ENCODE peak calls at places on chromosomes 2 and 18, in six cellular contexts. J, B, M, O, F and H are unnamed samples.

GRCh38 chr2:241598487-241598886 is 38.5 kb downstream of the THAP4 start:
- DNase-seq in B (no peak), M (no peak), J (no peak), O (no peak), F (no peak), H (no peak)

GRCh38 chr2:198186257-198186656 is 381.9 kb downstream of the PLCL1 start:
- DNase-seq in B (no peak), O (no peak), M (no peak), J (no peak), F (no peak), H (no peak)

GRCh38 chr2:41160439-41160838 is 708.5 kb upstream of the SLC8A1 start:
- DNase-seq in F (no peak), B (no peak), M (no peak), O (no peak), J (no peak), H (no peak)

GRCh38 chr2:12227941-12228608 is 481.6 kb downstream of the LPIN1 start:
- DNase-seq in F (no peak), M (peak; percentile 15), B (no peak), O (peak; percentile 81), J (no peak), H (no peak)

GRCh38 chr18:30970201-30970816 is 72.2 kb downstream of the DSC3 start:
- DNase-seq in M (no peak), O (peak; percentile 43), F (no peak), J (peak; percentile 6), B (no peak), H (no peak)

GRCh38 chr18:21296045-21296444 is 54.0 kb downstream of the GREB1L start:
- DNase-seq in F (no peak), M (no peak), J (no peak), B (no peak), O (no peak), H (no peak)

GRCh38 chr18:49457616-49458015 is 2.8 kb downstream of the DYM start:
- DNase-seq in J (no peak), F (no peak), M (no peak), B (no peak), O (no peak), H (no peak)

GRCh38 chr2:31234690-31235503 is 945 bp downstream of the EHD3 start:
- DNase-seq in J (no peak), O (no peak), M (no peak), B (no peak), F (no peak), H (no peak)

GRCh38 chr2:31828891-31829290 is 181.9 kb downstream of the MEMO1 start:
- DNase-seq in J (no peak), M (no peak), O (peak; percentile 14), B (no peak), F (no peak), H (no peak)

GRCh38 chr2:99836670-99837069 is 305.7 kb downstream of the AFF3 start:
- DNase-seq in M (no peak), B (no peak), O (peak; percentile 42), F (no peak), J (no peak), H (no peak)

GRCh38 chr18:808502-808901 is 3.5 kb downstream of the YES1 start:
- DNase-seq in J (no peak), M (no peak), F (no peak), O (peak; percentile 55), B (no peak), H (no peak)

GRCh38 chr2:233764761-233765160 is 4.7 kb downstream of the UGT1A1 start:
- DNase-seq in J (no peak), M (no peak), F (no peak), B (no peak), O (no peak), H (no peak)

GRCh38 chr2:170248574-170249393 is 70.8 kb downstream of the MYO3B start:
- DNase-seq in B (peak; percentile 18), F (no peak), M (no peak), O (no peak), J (no peak), H (no peak)

GRCh38 chr18:79403723-79404566 is 8.2 kb downstream of the NFATC1 start:
- DNase-seq in B (no peak), F (peak; percentile 44), J (no peak), O (no peak), M (no peak), H (peak; percentile 55)

GRCh38 chr18:79404567-79404910 is 8.8 kb downstream of the NFATC1 start:
- DNase-seq in J (no peak), F (peak; percentile 48), M (no peak), B (no peak), O (no peak), H (no peak)

GRCh38 chr18:79401494-79402208 is 5.9 kb downstream of the NFATC1 start:
- DNase-seq in M (no peak), B (no peak), F (peak; percentile 60), J (no peak), O (no peak), H (no peak)

GRCh38 chr18:79402209-79402576 is 6.5 kb downstream of the NFATC1 start:
- DNase-seq in M (no peak), J (no peak), O (no peak), B (no peak), F (peak; percentile 42), H (peak; percentile 51)

GRCh38 chr18:79402977-79403722 is 7.4 kb downstream of the NFATC1 start:
- DNase-seq in M (no peak), J (peak; percentile 81), O (peak; percentile 30), F (peak; percentile 93), B (peak; percentile 59), H (peak; percentile 87)
- H3K27ac ChIP-seq in M (no peak overlapping the region), J (peak overlapping the region; percentile 82), O (no peak overlapping the region), F (peak overlapping the region; percentile 70), B (peak overlapping the region; percentile 45), H (peak overlapping the region; percentile 68)

GRCh38 chr2:46299365-46300263 is 2.4 kb downstream of the EPAS1 start:
- DNase-seq in J (peak; percentile 79), O (peak; percentile 68), F (peak; percentile 81), B (peak; percentile 80), M (no peak), H (peak; percentile 88)
- H3K27ac ChIP-seq in J (peak overlapping the region; percentile 99), O (peak overlapping the region; percentile 81), F (peak overlapping the region; percentile 14), B (peak overlapping the region; percentile 92), M (peak overlapping the region; percentile 73), H (peak overlapping the region; percentile 83)

GRCh38 chr2:180655842-180656454 is 324.5 kb upstream of the UBE2E3 start:
- DNase-seq in J (no peak), M (no peak), O (no peak), F (no peak), B (no peak), H (no peak)
- H3K27ac ChIP-seq in J (no peak overlapping the region), M (no peak overlapping the region), O (no peak overlapping the region), F (no peak overlapping the region), B (no peak overlapping the region), H (no peak overlapping the region)

GRCh38 chr2:237696471-237696870 is 69.1 kb downstream of the LRRFIP1 start:
- DNase-seq in O (no peak), B (no peak), J (no peak), F (no peak), M (no peak), H (no peak)
- H3K27ac ChIP-seq in O (no peak overlapping the region), B (peak overlapping the region; percentile 18), J (peak overlapping the region; percentile 91), F (peak overlapping the region; percentile 66), M (peak overlapping the region; percentile 31), H (peak overlapping the region; percentile 34)